ENCODE peak calls at places on chromosome 15, in ten cellular contexts. A is uterus, P is psoas muscle, U is ovary, C is spleen, G is GM23338, V is hepatocyte, Y is tibial nerve, N is mammary epithelial cell, L is neural progenitor cell. D is an unnamed sample. For H3K27me3, the result is how much of the 10 kb centered on the place peaks cover.

GRCh38 chr15:92693922-92694331 is 38.4 kb upstream of the FAM174B start:
- DNase-seq in A (no peak), P (no peak), U (no peak), C (no peak), G (peak), V (peak), Y (no peak), N (no peak), L (peak), D (no peak)

GRCh38 chr15:39432007-39432406 is 148.9 kb upstream of the THBS1 start:
- DNase-seq in A (no peak), P (no peak), U (no peak), C (no peak), G (no peak), V (no peak), Y (no peak), N (no peak), L (no peak), D (no peak)

GRCh38 chr15:42165081-42165480 is 8.6 kb upstream of the PLA2G4F start:
- DNase-seq in A (no peak), P (no peak), U (no peak), C (no peak), G (no peak), V (no peak), Y (no peak), N (no peak), L (no peak), D (no peak)

GRCh38 chr15:31365655-31366127 is 39.1 kb downstream of the KLF13 start:
- DNase-seq in A (peak), P (peak), U (peak), C (peak), G (peak), V (peak), Y (peak), N (peak), L (peak), D (no peak)

GRCh38 chr15:53835309-53835708 is 75.8 kb upstream of the WDR72 start:
- DNase-seq in A (no peak), P (no peak), U (no peak), C (no peak), G (no peak), V (peak), Y (no peak), N (peak), L (no peak), D (no peak)

GRCh38 chr15:70243686-70244540 is 146.2 kb upstream of the TLE3 start:
- DNase-seq in A (no peak), P (no peak), U (peak), C (peak), G (no peak), V (peak), Y (no peak), N (no peak), L (peak), D (no peak)

GRCh38 chr15:68281008-68281407 is 3.5 kb downstream of the FEM1B start:
- DNase-seq in A (no peak), P (no peak), U (no peak), C (no peak), G (no peak), V (no peak), Y (no peak), N (no peak), L (no peak), D (no peak)

GRCh38 chr15:74381481-74381880 is 14.0 kb upstream of the CYP11A1 start:
- DNase-seq in A (no peak), P (no peak), U (no peak), C (peak), G (no peak), V (no peak), Y (no peak), N (no peak), L (no peak), D (no peak)

GRCh38 chr15:38069506-38069905 is 135.1 kb downstream of the TMCO5A start:
- DNase-seq in A (peak), P (no peak), U (peak), C (no peak), G (no peak), V (peak), Y (peak), N (peak), L (peak), D (peak)

GRCh38 chr15:74251187-74251811 is 15.2 kb downstream of the CCDC33 start:
- DNase-seq in A (no peak), P (peak), U (no peak), C (no peak), G (no peak), V (no peak), Y (no peak), N (no peak), L (no peak), D (no peak)

GRCh38 chr15:47673343-47673761 is 44.0 kb upstream of the SEMA6D start:
- DNase-seq in A (peak), P (no peak), U (peak), C (no peak), G (peak), V (peak), Y (peak), N (no peak), L (no peak), D (no peak)

GRCh38 chr15:39786444-39787056 is 3.9 kb upstream of the FSIP1 start:
- DNase-seq in A (no peak), P (no peak), U (no peak), C (no peak), G (peak), V (peak), Y (no peak), N (peak), L (peak), D (no peak)

GRCh38 chr15:81887913-81888312 is 157.9 kb downstream of the MEX3B start:
- DNase-seq in A (peak), P (no peak), U (no peak), C (no peak), G (no peak), V (no peak), Y (no peak), N (peak), L (no peak), D (no peak)

GRCh38 chr15:92492556-92492955 is 98.9 kb downstream of the ST8SIA2 start:
- DNase-seq in A (no peak), P (no peak), U (no peak), C (no peak), G (no peak), V (no peak), Y (no peak), N (no peak), L (no peak), D (no peak)

GRCh38 chr15:41284425-41285177 is 47.8 kb downstream of the OIP5 start:
- DNase-seq in A (no peak), P (no peak), U (peak), C (no peak), G (peak), V (peak), Y (no peak), N (peak), L (peak), D (no peak)

GRCh38 chr15:94238539-94239118 is 7.3 kb downstream of the MCTP2 start:
- DNase-seq in A (no peak), P (no peak), U (no peak), C (no peak), G (no peak), V (no peak), Y (no peak), N (no peak), L (no peak), D (no peak)

GRCh38 chr15:83897037-83897436 is 243.1 kb downstream of the ADAMTSL3 start:
- DNase-seq in A (no peak), P (no peak), U (no peak), C (no peak), G (no peak), V (no peak), Y (no peak), N (no peak), L (no peak), D (no peak)

GRCh38 chr15:33206366-33206765 is 11.9 kb upstream of the FMN1 start:
- DNase-seq in A (no peak), P (no peak), U (no peak), C (no peak), G (no peak), V (no peak), Y (no peak), N (no peak), L (peak), D (no peak)

GRCh38 chr15:70415330-70415884 is 317.7 kb upstream of the TLE3 start:
- DNase-seq in A (no peak), P (no peak), U (no peak), C (no peak), G (no peak), V (no peak), Y (no peak), N (no peak), L (no peak), D (no peak)

GRCh38 chr15:29924750-29925149 is 102.5 kb upstream of the TJP1 start:
- DNase-seq in A (no peak), P (no peak), U (no peak), C (no peak), G (peak), V (peak), Y (no peak), N (peak), L (peak), D (peak)

GRCh38 chr15:59299919-59300617 is 72.6 kb downstream of the MYO1E start:
- DNase-seq in A (peak), P (peak), U (peak), C (peak), G (no peak), V (peak), Y (peak), N (peak), L (no peak), D (peak)

GRCh38 chr15:68506071-68506470 is 72.7 kb upstream of the CORO2B start:
- DNase-seq in A (peak), P (no peak), U (no peak), C (no peak), G (no peak), V (no peak), Y (peak), N (no peak), L (no peak), D (no peak)

GRCh38 chr15:31525296-31525695 is 198.7 kb downstream of the KLF13 start:
- DNase-seq in A (no peak), P (no peak), U (no peak), C (no peak), G (no peak), V (no peak), Y (no peak), N (no peak), L (no peak), D (no peak)

GRCh38 chr15:78108300-78109084 is 16.1 kb downstream of the SH2D7 start:
- DNase-seq in A (peak), P (peak), U (peak), C (peak), G (peak), V (peak), Y (peak), N (peak), L (peak), D (peak)

GRCh38 chr15:84598993-84599392 is 1.8 kb upstream of the ZSCAN2 start:
- DNase-seq in A (peak), P (no peak), U (peak), C (no peak), G (peak), V (peak), Y (peak), N (no peak), L (peak), D (no peak)

GRCh38 chr15:71232411-71232810 is 117.1 kb downstream of the THSD4 start:
- DNase-seq in A (no peak), P (no peak), U (no peak), C (no peak), G (no peak), V (no peak), Y (no peak), N (no peak), L (no peak), D (no peak)

GRCh38 chr15:41928637-41929620 is 35.1 kb upstream of the SPTBN5 start:
- DNase-seq in A (no peak), P (peak), U (no peak), C (peak), G (no peak), V (no peak), Y (no peak), N (no peak), L (peak), D (no peak)

GRCh38 chr15:93349146-93349545 is 260.1 kb upstream of the RGMA start:
- DNase-seq in A (no peak), P (no peak), U (no peak), C (no peak), G (no peak), V (no peak), Y (no peak), N (no peak), L (peak), D (no peak)

GRCh38 chr15:74817370-74817737 is 4.7 kb downstream of the LMAN1L start:
- DNase-seq in A (no peak), P (peak), U (no peak), C (no peak), G (no peak), V (peak), Y (no peak), N (peak), L (peak), D (no peak)

GRCh38 chr15:70025413-70026296 is 72.1 kb downstream of the TLE3 start:
- DNase-seq in A (no peak), P (no peak), U (no peak), C (peak), G (no peak), V (no peak), Y (no peak), N (no peak), L (no peak), D (no peak)

GRCh38 chr15:79896634-79897379 is at the start of gene MTHFS:
- DNase-seq in A (peak), P (peak), U (peak), C (peak), G (peak), V (peak), Y (peak), N (peak), L (peak), D (peak)
- TF ChIP-seq CTCF in A (peak), P (peak), U (peak), C (peak), G (peak), V (peak), Y (peak), N (peak), L (peak), D (peak)

DNA sequence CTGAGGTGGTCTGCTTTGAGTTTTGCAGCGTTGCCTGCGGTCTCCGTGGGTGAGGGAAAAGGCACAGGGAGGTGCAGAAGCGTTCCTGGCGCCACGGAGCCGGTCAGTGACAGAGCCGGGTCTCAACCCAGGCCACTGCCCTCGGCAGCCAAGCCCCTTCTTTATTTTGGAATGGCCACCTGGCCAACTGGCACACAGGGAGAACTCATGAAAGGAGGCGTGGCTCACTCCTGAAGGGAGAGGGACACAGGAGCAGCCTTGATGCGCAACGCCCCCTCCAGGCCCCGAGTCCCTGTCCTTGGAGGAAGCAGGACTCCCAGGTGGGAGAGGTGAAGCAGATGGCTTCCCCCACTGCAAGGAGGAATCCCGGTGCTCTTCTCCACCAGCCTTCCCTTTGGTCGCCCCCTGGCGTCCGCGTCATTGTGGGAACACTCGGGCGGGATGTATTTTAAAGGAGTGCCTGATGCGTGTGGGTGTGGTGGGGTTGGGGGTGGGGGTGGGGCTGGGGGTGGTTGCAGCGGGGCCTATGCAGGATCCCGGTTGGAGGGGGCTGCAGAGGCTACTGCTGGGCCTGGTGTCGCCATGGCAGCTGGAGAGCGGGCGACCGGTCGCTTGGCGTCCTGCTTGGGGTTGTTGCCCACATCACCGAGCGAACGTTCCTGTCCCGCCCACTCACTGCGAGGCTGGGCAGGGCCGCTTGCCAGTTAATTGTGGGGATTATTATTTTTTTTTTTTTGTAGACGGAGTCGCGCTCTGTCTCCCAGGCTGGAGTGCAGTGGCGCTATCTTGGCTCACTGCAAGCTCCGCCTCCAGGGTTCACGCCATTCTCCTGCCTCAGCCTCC is 32.6 kb downstream of the APBA2 start:
- DNase-seq in A (no peak), P (no peak), U (no peak), C (peak), G (peak), V (peak), Y (no peak), N (peak), L (peak), D (no peak)
- H3K4me3 ChIP-seq in A (no peak), P (no peak), U (no peak), C (peak), G (peak), V (no peak), Y (no peak), N (no peak), L (peak), D (no peak)

DNA sequence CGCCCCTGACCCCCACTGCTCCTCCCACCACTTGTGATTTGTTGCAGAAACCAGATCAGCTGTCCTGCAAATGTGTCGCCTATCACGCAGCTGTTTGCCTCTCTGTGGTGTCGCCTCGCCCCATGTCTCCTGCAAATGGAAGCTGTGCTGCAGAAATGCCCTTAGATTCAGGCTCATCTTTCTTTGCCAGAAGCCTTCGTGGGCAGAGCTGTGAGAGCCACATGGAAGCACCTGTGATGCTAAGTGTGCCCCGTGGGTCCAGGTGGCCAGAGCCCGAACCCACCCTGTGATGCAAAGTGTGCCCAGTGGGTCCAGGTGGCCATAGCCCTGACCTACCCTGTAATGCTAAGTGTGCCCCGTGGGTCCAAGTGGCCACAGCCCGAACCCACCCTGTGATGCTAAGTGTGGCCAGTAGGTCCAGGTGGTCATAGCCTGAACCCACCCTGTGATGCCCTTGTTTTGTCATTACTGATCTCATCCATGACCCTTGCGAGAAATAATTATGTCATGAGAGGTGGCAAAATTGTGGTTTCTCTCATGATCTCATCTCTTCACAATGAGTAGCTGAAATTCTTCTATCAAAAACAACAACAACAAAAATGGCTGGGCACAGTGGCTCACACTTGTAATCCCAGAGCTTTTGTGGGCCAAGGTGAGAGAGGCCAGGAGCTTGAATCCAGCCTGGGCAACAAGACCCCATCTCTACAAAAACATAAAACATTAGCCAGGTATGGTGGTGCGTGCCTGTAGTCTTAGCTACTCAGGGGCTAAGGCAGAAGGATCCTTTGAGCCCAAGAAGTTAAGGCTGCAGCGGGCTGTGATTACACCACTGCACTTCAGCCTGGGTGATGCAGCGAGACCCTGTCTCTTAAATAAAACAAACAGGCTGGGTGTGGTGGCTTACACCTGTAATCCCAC is 187.4 kb downstream of the GOLGA6L6 start:
- DNase-seq in A (no peak), P (peak), U (peak), C (peak), G (no peak), V (peak), Y (no peak), N (no peak), L (no peak), D (no peak)
- H3K27me3 ChIP-seq in A (under half), P (under half), U (under half), C (under half), G (under half), V (under half), Y (under half), N (under half), L (under half), D (under half)

GRCh38 chr15:73081321-73081958 is 29.2 kb downstream of the NEO1 start:
- DNase-seq in A (peak), P (peak), U (peak), C (no peak), G (peak), V (peak), Y (peak), N (peak), L (peak), D (peak)
- TF ChIP-seq CTCF in A (peak), P (peak), U (peak), C (no peak), G (peak), V (peak), Y (peak), N (peak), L (peak), D (peak)

DNA sequence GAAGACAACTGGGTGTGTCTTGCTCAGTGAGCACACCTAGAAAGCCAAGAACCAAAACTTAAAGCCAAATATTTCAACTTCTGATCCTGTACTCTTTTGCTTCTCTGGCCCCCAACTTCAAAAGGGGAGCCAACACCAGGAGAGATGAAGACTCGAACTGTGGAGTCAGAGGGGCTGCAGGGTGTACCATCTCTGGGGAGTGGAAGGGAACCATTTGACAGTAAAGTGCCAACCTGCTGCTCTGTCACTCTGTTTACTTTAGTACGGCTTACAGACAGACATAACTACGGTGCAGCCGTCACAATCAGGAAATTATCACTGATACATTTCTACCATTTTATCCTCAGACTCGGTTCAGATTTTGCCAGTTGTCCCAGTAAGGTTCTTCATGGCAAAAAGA is 1.6 kb downstream of the FBXO22 start:
- DNase-seq in A (no peak), P (no peak), U (no peak), C (no peak), G (no peak), V (no peak), Y (no peak), N (no peak), L (no peak), D (no peak)
- H3K4me3 ChIP-seq in A (no peak), P (peak), U (no peak), C (peak), G (peak), V (no peak), Y (no peak), N (no peak), L (peak), D (no peak)